ENCODE peak calls at places on chromosomes 12 and 14, in nine cellular contexts. H, W, L, N, K, P, A, C and Z are unnamed samples.
A peak's percentile ranks its signal among the peaks of the same experiment; 100 is the strongest.

GRCh38 chr12:19744760-19745218 is 305.5 kb downstream of the AEBP2 start:
- DNase-seq in A (no peak), N (no peak), P (no peak), L (peak; percentile 84), H (no peak), W (no peak), K (no peak), C (no peak), Z (peak; percentile 17)

GRCh38 chr12:132837693-132838463 is 9.2 kb upstream of the GOLGA3 start:
- DNase-seq in W (no peak), H (no peak), L (no peak), A (peak; percentile 67), C (no peak), N (no peak), K (no peak), P (no peak), Z (peak; percentile 26)

GRCh38 chr14:105588236-105588860 is 62.0 kb downstream of the TMEM121 start:
- DNase-seq in K (no peak), P (peak; percentile 38), W (peak; percentile 54), N (no peak), H (no peak), A (no peak), L (no peak), C (no peak), Z (no peak)

GRCh38 chr14:59347915-59348314 is 117.3 kb downstream of the GPR135 start:
- DNase-seq in L (no peak), K (no peak), P (no peak), C (no peak), W (no peak), N (no peak), H (no peak), A (no peak), Z (no peak)

GRCh38 chr12:6345319-6346071 is 3.6 kb upstream of the TNFRSF1A start:
- DNase-seq in A (peak; percentile 69), N (no peak), L (peak; percentile 99), H (peak; percentile 80), C (peak; percentile 38), W (no peak), P (no peak), K (no peak), Z (no peak)

GRCh38 chr14:97251423-97252155 is 454.4 kb downstream of the VRK1 start:
- DNase-seq in P (peak; percentile 55), W (no peak), L (no peak), H (no peak), K (no peak), C (no peak), N (peak; percentile 70), A (no peak), Z (no peak)

GRCh38 chr14:50233335-50234250 is 2.2 kb upstream of the SOS2 start:
- DNase-seq in L (no peak), C (no peak), P (no peak), W (no peak), N (no peak), A (no peak), K (peak; percentile 51), H (no peak), Z (no peak)

GRCh38 chr12:116508145-116509121 is 50.7 kb upstream of the MAP1LC3B2 start:
- DNase-seq in K (no peak), A (peak; percentile 68), H (no peak), L (no peak), W (no peak), C (peak; percentile 27), P (peak; percentile 75), N (peak; percentile 81), Z (peak; percentile 20)

GRCh38 chr12:93704625-93705024 is 27.4 kb downstream of the CRADD start:
- DNase-seq in W (no peak), A (no peak), N (no peak), K (no peak), H (no peak), C (no peak), L (no peak), P (no peak), Z (no peak)

GRCh38 chr12:93707836-93708235 is 30.7 kb downstream of the CRADD start:
- DNase-seq in W (no peak), K (no peak), N (no peak), L (peak; percentile 34), A (no peak), H (no peak), C (no peak), P (no peak), Z (no peak)

GRCh38 chr12:93706387-93706786 is 29.2 kb downstream of the CRADD start:
- DNase-seq in C (no peak), K (no peak), W (no peak), L (no peak), P (no peak), N (no peak), H (no peak), A (no peak), Z (no peak)

GRCh38 chr12:93705237-93705636 is 28.1 kb downstream of the CRADD start:
- DNase-seq in L (no peak), C (no peak), W (no peak), K (no peak), A (no peak), H (no peak), N (no peak), P (no peak), Z (no peak)

DNA sequence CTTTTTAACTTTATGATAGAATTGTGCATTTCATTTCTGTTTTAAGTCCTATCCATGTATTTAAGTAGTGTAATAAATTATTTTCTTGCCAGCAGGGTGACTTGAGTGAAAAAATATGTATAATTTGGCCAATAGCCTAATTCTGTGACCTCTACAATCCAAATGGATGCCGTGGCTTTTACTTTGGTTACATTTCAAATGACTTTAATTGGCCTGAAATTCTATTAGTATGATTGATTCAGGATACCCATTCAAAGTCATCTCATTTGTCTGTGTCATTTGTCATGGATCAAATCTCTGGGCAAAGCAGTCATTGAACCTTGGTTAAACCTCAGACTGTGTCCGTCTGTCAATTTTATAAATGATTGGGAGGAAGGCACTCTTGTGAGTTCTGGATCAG is 29.6 kb downstream of the CRADD start:
- DNase-seq in W (no peak), K (no peak), P (no peak), C (no peak), A (no peak), N (no peak), H (no peak), L (peak; percentile 29), Z (no peak)
- H3K27ac ChIP-seq in W (no peak overlapping the region), K (no peak overlapping the region), P (no peak overlapping the region), C (no peak overlapping the region), A (peak overlapping the region; percentile 58), N (no peak overlapping the region), H (peak overlapping the region; percentile 52), L (no peak overlapping the region), Z (no peak overlapping the region)

DNA sequence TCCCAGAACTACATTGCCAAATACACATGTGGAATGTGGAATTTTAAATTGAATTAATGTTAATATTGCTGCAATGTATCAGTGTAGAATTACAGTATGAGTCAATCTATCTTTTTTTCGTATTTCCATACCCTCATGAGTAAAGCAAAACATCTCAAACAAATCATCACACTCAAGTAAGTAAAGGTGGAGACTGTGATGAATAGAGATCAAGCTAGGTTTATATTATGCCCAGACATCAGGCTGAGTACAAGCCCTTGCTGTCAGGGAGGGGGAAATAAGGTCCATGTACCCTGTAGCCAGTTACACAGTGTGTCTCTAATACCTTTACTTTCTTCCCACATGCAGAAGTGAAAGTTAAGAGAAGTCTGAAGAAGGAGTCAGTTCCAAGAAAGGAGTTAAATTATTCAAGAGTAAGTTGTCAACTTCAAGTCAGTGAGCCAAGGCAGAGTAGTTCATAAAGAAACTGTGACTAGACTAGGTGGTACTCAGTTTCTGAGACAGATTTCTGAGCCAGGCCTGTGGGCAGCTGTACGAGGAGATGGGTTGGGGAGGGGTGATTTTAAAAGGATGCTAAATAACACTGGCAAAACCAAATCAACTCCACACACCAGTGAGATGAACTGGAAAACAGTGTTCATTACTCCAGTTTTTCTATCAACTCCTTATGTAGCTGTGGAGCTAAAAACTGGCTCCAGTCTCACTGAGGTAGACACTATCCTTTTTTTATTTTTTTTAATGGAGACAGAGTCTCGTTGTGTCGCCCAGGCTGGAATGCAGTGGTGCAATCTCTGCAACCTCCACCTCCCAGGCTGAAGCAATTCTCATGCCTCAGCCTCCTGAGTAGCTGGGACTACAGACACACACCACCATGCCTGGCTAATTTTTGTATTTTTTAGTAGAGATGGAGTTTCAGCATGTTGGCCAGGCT is 23.8 kb upstream of the STK38L start:
- DNase-seq in C (no peak), P (no peak), N (no peak), H (no peak), K (no peak), A (no peak), W (no peak), L (peak; percentile 28), Z (no peak)
- H3K4me1 ChIP-seq in C (no peaks in the 10 kb centered on the region), P (no peaks in the 10 kb centered on the region), N (no peaks in the 10 kb centered on the region), H (no peaks in the 10 kb centered on the region), K (no peaks in the 10 kb centered on the region), A (no peaks in the 10 kb centered on the region), W (peaks cover 4% of the 10 kb centered on the region), L (peaks cover 5% of the 10 kb centered on the region), Z (no peaks in the 10 kb centered on the region)

DNA sequence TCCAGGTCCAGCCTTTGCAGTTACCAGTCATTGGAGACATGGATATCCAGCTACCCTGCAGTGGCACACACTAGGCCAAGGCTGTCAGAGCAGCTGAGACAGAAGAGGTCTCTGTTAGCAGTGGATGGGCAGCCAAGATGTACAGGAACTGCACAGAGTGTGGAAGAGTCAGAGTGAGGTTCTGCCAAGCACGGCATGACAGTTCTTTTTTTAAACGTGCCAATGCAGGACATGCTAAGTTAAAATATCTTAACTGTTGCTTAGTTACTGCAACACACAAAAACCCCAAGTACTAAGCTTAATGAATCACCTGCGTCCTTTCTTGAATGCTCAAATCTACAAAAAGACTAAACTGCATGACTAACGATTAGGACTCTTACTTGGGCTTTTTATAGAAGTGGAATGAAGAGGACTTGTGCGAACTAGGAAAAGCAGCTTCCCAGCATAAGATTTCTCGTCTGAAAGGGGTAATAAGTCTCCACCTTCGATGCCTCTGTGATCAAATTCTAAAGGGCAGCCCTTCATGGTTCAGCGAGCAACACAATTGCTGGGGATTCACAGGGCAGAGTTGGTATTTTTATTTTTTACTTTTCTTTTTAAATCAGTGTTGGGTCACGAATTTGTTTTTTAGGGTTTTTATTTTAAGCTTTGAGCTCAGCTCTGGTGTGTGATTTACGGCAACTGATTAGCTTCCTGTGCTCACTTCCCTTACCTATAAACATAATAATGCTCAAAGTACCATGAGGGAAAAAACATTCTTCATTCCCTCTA is 20.6 kb downstream of the MAPK1IP1L start:
- DNase-seq in N (no peak), W (no peak), C (peak; percentile 33), A (peak; percentile 46), L (peak; percentile 94), K (no peak), H (no peak), P (peak; percentile 69), Z (no peak)
- H3K27ac ChIP-seq in N (no peak overlapping the region), W (peak overlapping the region; percentile 83), C (no peak overlapping the region), A (peak overlapping the region; percentile 77), L (peak overlapping the region; percentile 64), K (no peak overlapping the region), H (peak overlapping the region; percentile 69), P (peak overlapping the region; percentile 52), Z (no peak overlapping the region)

DNA sequence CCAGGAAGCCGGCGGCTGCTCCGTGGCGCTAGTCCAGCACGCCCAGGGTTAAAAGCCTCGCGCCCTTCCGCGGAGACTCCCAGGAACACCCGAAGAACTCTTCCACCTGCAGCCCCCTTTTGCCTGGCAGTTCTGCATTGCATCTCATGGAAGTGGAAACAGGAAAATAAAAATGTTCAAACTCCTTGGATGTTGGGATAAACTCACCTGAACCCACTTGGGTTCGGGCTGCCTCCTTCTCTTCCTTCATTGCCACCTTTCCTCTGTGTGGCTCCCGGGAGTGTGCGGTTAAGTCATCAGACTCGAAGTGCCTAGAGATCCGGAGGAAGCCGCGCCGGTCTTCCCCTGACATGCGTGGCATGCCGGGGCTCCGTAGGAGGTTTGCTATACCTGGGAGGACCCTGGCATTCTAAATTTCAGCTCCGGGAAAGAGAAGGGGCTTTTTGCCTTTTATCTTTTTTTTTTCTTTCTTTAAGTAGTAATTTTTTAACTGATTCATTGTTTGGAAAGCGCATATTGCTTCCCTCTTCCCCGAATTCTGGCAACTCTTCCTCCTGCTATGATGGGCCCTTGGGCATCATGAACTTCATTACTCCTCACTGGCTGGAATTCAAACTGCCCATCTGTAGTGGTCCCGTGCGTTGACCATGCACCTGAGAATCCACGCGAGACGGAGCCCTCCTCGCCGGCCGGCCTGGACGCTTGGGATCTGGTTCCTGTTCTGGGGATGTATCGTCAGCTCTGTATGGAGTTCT is 931.5 kb downstream of the DIO2 start:
- DNase-seq in N (peak; percentile 35), C (no peak), K (no peak), H (peak; percentile 22), W (peak; percentile 52), A (peak; percentile 14), L (peak; percentile 10), P (no peak), Z (no peak)
- H3K4me1 ChIP-seq in N (peaks cover 9% of the 10 kb centered on the region), C (no peaks in the 10 kb centered on the region), K (no peaks in the 10 kb centered on the region), H (peaks cover 28% of the 10 kb centered on the region), W (no peaks in the 10 kb centered on the region), A (no peaks in the 10 kb centered on the region), L (peaks cover 1% of the 10 kb centered on the region), P (no peaks in the 10 kb centered on the region), Z (no peaks in the 10 kb centered on the region)